ENCODE peak calls at places on chromosomes 13 and 19, in four cellular contexts. One of them, this sample, is unnamed.

GRCh38 chr19:5553892-5554291 is 13.9 kb downstream of the TINCR start:
- DNase-seq in BJ: no peak
- DNase-seq in posterior cingulate gyrus: no peak
- DNase-seq in RPMI8226: peak; percentile 22
- DNase-seq in this sample: no peak

GRCh38 chr13:98411617-98412310 is 165.1 kb downstream of the STK24 start:
- DNase-seq in BJ: no peak
- DNase-seq in posterior cingulate gyrus: no peak
- DNase-seq in RPMI8226: no peak
- DNase-seq in this sample: no peak

GRCh38 chr19:12954150-12954962 is 2.7 kb downstream of the GADD45GIP1 start:
- DNase-seq in BJ: no peak
- DNase-seq in posterior cingulate gyrus: no peak
- DNase-seq in RPMI8226: peak; percentile 44
- DNase-seq in this sample: no peak

GRCh38 chr19:7916908-7917291 is 2.3 kb downstream of the TGFBR3L start:
- DNase-seq in BJ: no peak
- DNase-seq in posterior cingulate gyrus: no peak
- DNase-seq in RPMI8226: no peak
- DNase-seq in this sample: no peak

GRCh38 chr19:6298413-6298812 is 18.6 kb upstream of the MLLT1 start:
- DNase-seq in BJ: no peak
- DNase-seq in posterior cingulate gyrus: no peak
- DNase-seq in RPMI8226: no peak
- DNase-seq in this sample: no peak

GRCh38 chr13:43132228-43132627 is 108.8 kb downstream of the DNAJC15 start:
- DNase-seq in BJ: no peak
- DNase-seq in posterior cingulate gyrus: no peak
- DNase-seq in RPMI8226: peak; percentile 41
- DNase-seq in this sample: no peak

GRCh38 chr19:5536337-5536894 is 31.3 kb downstream of the TINCR start:
- DNase-seq in BJ: peak; percentile 1
- DNase-seq in posterior cingulate gyrus: peak; percentile 63
- DNase-seq in RPMI8226: no peak
- DNase-seq in this sample: no peak

GRCh38 chr13:37446503-37446902 is 152.1 kb downstream of the POSTN start:
- DNase-seq in BJ: peak; percentile 85
- DNase-seq in posterior cingulate gyrus: no peak
- DNase-seq in RPMI8226: no peak
- DNase-seq in this sample: peak; percentile 97

GRCh38 chr19:55216461-55217198 is 7.3 kb upstream of the PTPRH start:
- DNase-seq in BJ: peak; percentile 92
- DNase-seq in posterior cingulate gyrus: peak; percentile 86
- DNase-seq in RPMI8226: peak; percentile 77
- DNase-seq in this sample: peak; percentile 97

GRCh38 chr19:3270908-3271307 is 46.4 kb downstream of the CELF5 start:
- DNase-seq in BJ: no peak
- DNase-seq in posterior cingulate gyrus: peak; percentile 82
- DNase-seq in RPMI8226: peak; percentile 63
- DNase-seq in this sample: no peak

GRCh38 chr13:33644607-33645543 is 173.1 kb upstream of the RFC3 start:
- DNase-seq in BJ: no peak
- DNase-seq in posterior cingulate gyrus: no peak
- DNase-seq in RPMI8226: no peak
- DNase-seq in this sample: no peak

GRCh38 chr13:42865703-42866102 is 84.3 kb downstream of the FAM216B start:
- DNase-seq in BJ: no peak
- DNase-seq in posterior cingulate gyrus: no peak
- DNase-seq in RPMI8226: no peak
- DNase-seq in this sample: no peak

GRCh38 chr19:58001895-58002369 is 688 bp downstream of the ZNF606 start:
- DNase-seq in BJ: no peak
- DNase-seq in posterior cingulate gyrus: peak; percentile 9
- DNase-seq in RPMI8226: no peak
- DNase-seq in this sample: no peak